ENCODE peak calls at places on chromosomes 3 and 15, in five cellular contexts. H is NCI-H748 treated with DMSO at 0.1 percent for 48 hours, U is activated B cell treated with CpG ODN at 0.5 μM for 24 hours, Y is breast epithelium, L is GM23338. Q is an unnamed sample.

GRCh38 chr3:41717591-41718093 is 244.3 kb downstream of the ULK4 start:
- DNase-seq in H (no peak), U (no peak), Y (no peak), L (no peak), Q (no peak)

GRCh38 chr3:14451844-14452533 is 49.6 kb downstream of the SLC6A6 start:
- DNase-seq in L (no peak), Y (no peak), H (no peak), U (no peak), Q (no peak)

GRCh38 chr3:173943264-173943663 is 545.7 kb downstream of the NLGN1 start:
- DNase-seq in Y (no peak), U (no peak), H (no peak), L (no peak), Q (no peak)

GRCh38 chr3:123610331-123610730 is 25.5 kb upstream of the HACD2 start:
- DNase-seq in H (no peak), U (no peak), Y (no peak), L (no peak), Q (no peak)

GRCh38 chr3:123764642-123765041 is 119.5 kb downstream of the MYLK start:
- DNase-seq in H (no peak), U (no peak), L (no peak), Y (no peak), Q (no peak)

GRCh38 chr3:124453221-124453620 is 277.0 kb upstream of the UMPS start:
- DNase-seq in Y (no peak), U (no peak), L (peak; percentile 15), H (no peak), Q (no peak)

GRCh38 chr15:59222106-59222505 is 15.5 kb downstream of the LDHAL6B start:
- DNase-seq in H (no peak), U (no peak), Y (no peak), L (no peak), Q (no peak)

GRCh38 chr15:70062321-70062956 is 35.3 kb downstream of the TLE3 start:
- DNase-seq in Y (peak; percentile 77), H (peak; percentile 87), U (no peak), L (no peak), Q (no peak)

GRCh38 chr3:169354774-169355501 is 308.6 kb downstream of the MECOM start:
- DNase-seq in L (peak; percentile 17), Y (no peak), U (no peak), H (peak; percentile 97), Q (no peak)

GRCh38 chr3:71210257-71211002 is 373.1 kb downstream of the FOXP1 start:
- DNase-seq in H (no peak), U (no peak), L (no peak), Y (no peak), Q (no peak)

GRCh38 chr3:127964053-127964452 is 49.0 kb downstream of the KBTBD12 start:
- DNase-seq in H (peak; percentile 11), L (no peak), Y (no peak), U (no peak), Q (no peak)

GRCh38 chr15:70430029-70430428 is 332.3 kb upstream of the TLE3 start:
- DNase-seq in Y (no peak), H (no peak), L (no peak), U (no peak), Q (no peak)

GRCh38 chr15:69300129-69300588 is 1.4 kb downstream of the PAQR5 start:
- DNase-seq in U (no peak), Y (no peak), L (peak; percentile 71), H (no peak), Q (no peak)

GRCh38 chr3:172319653-172320052 is 128.6 kb downstream of the GHSR start:
- DNase-seq in U (no peak), H (no peak), L (no peak), Y (no peak), Q (no peak)

GRCh38 chr15:70353606-70354259 is 256.0 kb upstream of the TLE3 start:
- DNase-seq in U (no peak), Y (no peak), H (no peak), L (no peak), Q (no peak)

GRCh38 chr3:134446800-134447199 is 39.0 kb downstream of the ANAPC13 start:
- DNase-seq in U (no peak), L (no peak), H (no peak), Y (no peak), Q (no peak)

GRCh38 chr3:134667461-134667860 is 16.6 kb upstream of the KY start:
- DNase-seq in Y (no peak), L (no peak), U (no peak), H (no peak), Q (no peak)

GRCh38 chr3:71358243-71358642 is 225.3 kb downstream of the FOXP1 start:
- DNase-seq in U (no peak), L (no peak), H (no peak), Y (no peak), Q (no peak)

GRCh38 chr3:193593666-193594025 is 638 bp downstream of the OPA1 start:
- DNase-seq in Y (no peak), U (no peak), H (no peak), L (peak; percentile 35), Q (no peak)

GRCh38 chr15:45378913-45379262 is 544 bp upstream of the GATM start:
- DNase-seq in L (peak; percentile 27), H (no peak), Y (no peak), U (no peak), Q (no peak)

GRCh38 chr3:99620976-99621375 is 17.4 kb upstream of the COL8A1 start:
- DNase-seq in Y (no peak), H (no peak), L (no peak), U (no peak), Q (no peak)

GRCh38 chr15:83695901-83696425 is 42.0 kb downstream of the ADAMTSL3 start:
- DNase-seq in H (no peak), U (no peak), Y (no peak), L (no peak), Q (no peak)